ENCODE peak calls at places on chromosomes 6 and 20, in five cellular contexts. One of them, this sample, is unnamed.

GRCh38 chr6:111477481-111477938 is 5.5 kb downstream of the REV3L start:
- DNase-seq in activated CD4-positive, alpha-beta memory T cell treated with anti-CD3 and anti-CD28 coated beads, Interleukin-2, amount 10 ng/mL, durations not matched to agents 7 days and 5 days: no peak
- DNase-seq in astrocyte of the spinal cord: no peak
- DNase-seq in AG04449: no peak
- DNase-seq in NCI-H69: peak
- DNase-seq in this sample: no peak

GRCh38 chr20:38164069-38164468 is 1.0 kb downstream of the TGM2 start:
- DNase-seq in NCI-H69: no peak
- DNase-seq in astrocyte of the spinal cord: no peak
- DNase-seq in activated CD4-positive, alpha-beta memory T cell treated with anti-CD3 and anti-CD28 coated beads, Interleukin-2, amount 10 ng/mL, durations not matched to agents 7 days and 5 days: no peak
- DNase-seq in AG04449: no peak
- DNase-seq in this sample: no peak

GRCh38 chr20:61830241-61830930 is 235.3 kb downstream of the TAF4 start:
- DNase-seq in activated CD4-positive, alpha-beta memory T cell treated with anti-CD3 and anti-CD28 coated beads, Interleukin-2, amount 10 ng/mL, durations not matched to agents 7 days and 5 days: no peak
- DNase-seq in astrocyte of the spinal cord: no peak
- DNase-seq in AG04449: no peak
- DNase-seq in NCI-H69: no peak
- DNase-seq in this sample: no peak

GRCh38 chr6:158061709-158062461 is 80.2 kb downstream of the SYNJ2 start:
- DNase-seq in astrocyte of the spinal cord: peak
- DNase-seq in AG04449: no peak
- DNase-seq in NCI-H69: no peak
- DNase-seq in activated CD4-positive, alpha-beta memory T cell treated with anti-CD3 and anti-CD28 coated beads, Interleukin-2, amount 10 ng/mL, durations not matched to agents 7 days and 5 days: no peak
- DNase-seq in this sample: no peak

GRCh38 chr6:140043357-140043756 is 668.9 kb upstream of the CITED2 start:
- DNase-seq in activated CD4-positive, alpha-beta memory T cell treated with anti-CD3 and anti-CD28 coated beads, Interleukin-2, amount 10 ng/mL, durations not matched to agents 7 days and 5 days: no peak
- DNase-seq in NCI-H69: peak
- DNase-seq in astrocyte of the spinal cord: peak
- DNase-seq in AG04449: peak
- DNase-seq in this sample: no peak

GRCh38 chr20:36802326-36803223 is 29.0 kb upstream of the DSN1 start:
- DNase-seq in NCI-H69: peak
- DNase-seq in astrocyte of the spinal cord: peak
- DNase-seq in activated CD4-positive, alpha-beta memory T cell treated with anti-CD3 and anti-CD28 coated beads, Interleukin-2, amount 10 ng/mL, durations not matched to agents 7 days and 5 days: no peak
- DNase-seq in AG04449: peak
- DNase-seq in this sample: no peak

GRCh38 chr6:56525976-56526375 is 116.7 kb downstream of the DST start:
- DNase-seq in AG04449: no peak
- DNase-seq in astrocyte of the spinal cord: no peak
- DNase-seq in NCI-H69: peak
- DNase-seq in activated CD4-positive, alpha-beta memory T cell treated with anti-CD3 and anti-CD28 coated beads, Interleukin-2, amount 10 ng/mL, durations not matched to agents 7 days and 5 days: no peak
- DNase-seq in this sample: no peak

GRCh38 chr6:52925919-52926792 is 16.7 kb upstream of the GSTA3 start:
- DNase-seq in NCI-H69: no peak
- DNase-seq in AG04449: no peak
- DNase-seq in astrocyte of the spinal cord: no peak
- DNase-seq in activated CD4-positive, alpha-beta memory T cell treated with anti-CD3 and anti-CD28 coated beads, Interleukin-2, amount 10 ng/mL, durations not matched to agents 7 days and 5 days: no peak
- DNase-seq in this sample: no peak

GRCh38 chr20:8152847-8153246 is 20.8 kb downstream of the PLCB1 start:
- DNase-seq in NCI-H69: no peak
- DNase-seq in astrocyte of the spinal cord: no peak
- DNase-seq in AG04449: no peak
- DNase-seq in activated CD4-positive, alpha-beta memory T cell treated with anti-CD3 and anti-CD28 coated beads, Interleukin-2, amount 10 ng/mL, durations not matched to agents 7 days and 5 days: no peak
- DNase-seq in this sample: no peak

GRCh38 chr20:23243791-23244190 is 106.8 kb upstream of the NXT1 start:
- DNase-seq in AG04449: no peak
- DNase-seq in activated CD4-positive, alpha-beta memory T cell treated with anti-CD3 and anti-CD28 coated beads, Interleukin-2, amount 10 ng/mL, durations not matched to agents 7 days and 5 days: no peak
- DNase-seq in NCI-H69: no peak
- DNase-seq in astrocyte of the spinal cord: no peak
- DNase-seq in this sample: no peak

GRCh38 chr6:6749791-6750434 is 161.4 kb downstream of the LY86 start:
- DNase-seq in AG04449: no peak
- DNase-seq in NCI-H69: no peak
- DNase-seq in astrocyte of the spinal cord: peak
- DNase-seq in activated CD4-positive, alpha-beta memory T cell treated with anti-CD3 and anti-CD28 coated beads, Interleukin-2, amount 10 ng/mL, durations not matched to agents 7 days and 5 days: peak
- DNase-seq in this sample: no peak

GRCh38 chr6:29071831-29072723 is 15.0 kb downstream of the OR2B3 start:
- DNase-seq in activated CD4-positive, alpha-beta memory T cell treated with anti-CD3 and anti-CD28 coated beads, Interleukin-2, amount 10 ng/mL, durations not matched to agents 7 days and 5 days: no peak
- DNase-seq in AG04449: no peak
- DNase-seq in astrocyte of the spinal cord: peak
- DNase-seq in NCI-H69: peak
- DNase-seq in this sample: peak

GRCh38 chr20:35788796-35789195 is 17.0 kb downstream of the PHF20 start:
- DNase-seq in NCI-H69: no peak
- DNase-seq in activated CD4-positive, alpha-beta memory T cell treated with anti-CD3 and anti-CD28 coated beads, Interleukin-2, amount 10 ng/mL, durations not matched to agents 7 days and 5 days: no peak
- DNase-seq in astrocyte of the spinal cord: no peak
- DNase-seq in AG04449: no peak
- DNase-seq in this sample: no peak

GRCh38 chr20:3340443-3340842 is 67.0 kb downstream of the DNAAF9 start:
- DNase-seq in astrocyte of the spinal cord: no peak
- DNase-seq in NCI-H69: peak
- DNase-seq in AG04449: no peak
- DNase-seq in activated CD4-positive, alpha-beta memory T cell treated with anti-CD3 and anti-CD28 coated beads, Interleukin-2, amount 10 ng/mL, durations not matched to agents 7 days and 5 days: no peak
- DNase-seq in this sample: no peak

GRCh38 chr20:59074456-59074855 is 31.9 kb upstream of the PRELID3B start:
- DNase-seq in NCI-H69: no peak
- DNase-seq in AG04449: no peak
- DNase-seq in astrocyte of the spinal cord: no peak
- DNase-seq in activated CD4-positive, alpha-beta memory T cell treated with anti-CD3 and anti-CD28 coated beads, Interleukin-2, amount 10 ng/mL, durations not matched to agents 7 days and 5 days: no peak
- DNase-seq in this sample: no peak

GRCh38 chr20:18986895-18987580 is 173.5 kb downstream of the SCP2D1 start:
- DNase-seq in astrocyte of the spinal cord: no peak
- DNase-seq in NCI-H69: no peak
- DNase-seq in AG04449: no peak
- DNase-seq in activated CD4-positive, alpha-beta memory T cell treated with anti-CD3 and anti-CD28 coated beads, Interleukin-2, amount 10 ng/mL, durations not matched to agents 7 days and 5 days: no peak
- DNase-seq in this sample: no peak

GRCh38 chr6:154252676-154253075 is 103.9 kb downstream of the IPCEF1 start:
- DNase-seq in astrocyte of the spinal cord: no peak
- DNase-seq in activated CD4-positive, alpha-beta memory T cell treated with anti-CD3 and anti-CD28 coated beads, Interleukin-2, amount 10 ng/mL, durations not matched to agents 7 days and 5 days: no peak
- DNase-seq in AG04449: no peak
- DNase-seq in NCI-H69: no peak
- DNase-seq in this sample: no peak

GRCh38 chr20:11502051-11502450 is 415.6 kb upstream of the BTBD3 start:
- DNase-seq in astrocyte of the spinal cord: peak
- DNase-seq in NCI-H69: no peak
- DNase-seq in AG04449: no peak
- DNase-seq in activated CD4-positive, alpha-beta memory T cell treated with anti-CD3 and anti-CD28 coated beads, Interleukin-2, amount 10 ng/mL, durations not matched to agents 7 days and 5 days: no peak
- DNase-seq in this sample: no peak

GRCh38 chr6:36441307-36441894 is 1.3 kb downstream of the PXT1 start:
- DNase-seq in astrocyte of the spinal cord: peak
- DNase-seq in NCI-H69: peak
- DNase-seq in AG04449: peak
- DNase-seq in activated CD4-positive, alpha-beta memory T cell treated with anti-CD3 and anti-CD28 coated beads, Interleukin-2, amount 10 ng/mL, durations not matched to agents 7 days and 5 days: peak
- DNase-seq in this sample: peak

GRCh38 chr20:15930324-15931305 is 642.6 kb downstream of the KIF16B start:
- DNase-seq in astrocyte of the spinal cord: peak
- DNase-seq in activated CD4-positive, alpha-beta memory T cell treated with anti-CD3 and anti-CD28 coated beads, Interleukin-2, amount 10 ng/mL, durations not matched to agents 7 days and 5 days: no peak
- DNase-seq in NCI-H69: peak
- DNase-seq in AG04449: no peak
- DNase-seq in this sample: no peak

GRCh38 chr6:43455034-43455747 is at the start of gene DLK2:
- DNase-seq in NCI-H69: peak
- DNase-seq in activated CD4-positive, alpha-beta memory T cell treated with anti-CD3 and anti-CD28 coated beads, Interleukin-2, amount 10 ng/mL, durations not matched to agents 7 days and 5 days: peak
- DNase-seq in AG04449: no peak
- DNase-seq in astrocyte of the spinal cord: no peak
- DNase-seq in this sample: no peak

GRCh38 chr20:62555642-62556420 is 80.0 kb upstream of the GATA5 start:
- DNase-seq in astrocyte of the spinal cord: no peak
- DNase-seq in activated CD4-positive, alpha-beta memory T cell treated with anti-CD3 and anti-CD28 coated beads, Interleukin-2, amount 10 ng/mL, durations not matched to agents 7 days and 5 days: no peak
- DNase-seq in AG04449: no peak
- DNase-seq in NCI-H69: no peak
- DNase-seq in this sample: no peak

GRCh38 chr20:63230800-63231268 is 4.9 kb upstream of the BIRC7 start:
- DNase-seq in activated CD4-positive, alpha-beta memory T cell treated with anti-CD3 and anti-CD28 coated beads, Interleukin-2, amount 10 ng/mL, durations not matched to agents 7 days and 5 days: no peak
- DNase-seq in AG04449: no peak
- DNase-seq in astrocyte of the spinal cord: peak
- DNase-seq in NCI-H69: peak
- DNase-seq in this sample: no peak

This sample was measured in COR-L47.